ENCODE peak calls at places on chromosomes 12 and 14, in seven cellular contexts. B is A673, Z is endothelial cell of umbilical vein, T is neural progenitor cell, G is PC-9, U is GM23338, R is GM23248. F is an unnamed sample.

GRCh38 chr12:71719647-71720370 is 33.9 kb downstream of the TMEM19 start:
- DNase-seq in B (no peak), R (peak; percentile 7), T (no peak), U (no peak), Z (no peak), G (peak; percentile 7), F (no peak)

GRCh38 chr12:13390381-13390856 is 193.9 kb downstream of the EMP1 start:
- DNase-seq in R (peak; percentile 92), T (no peak), G (peak; percentile 98), Z (peak; percentile 9), B (peak; percentile 47), U (no peak), F (peak; percentile 64)

GRCh38 chr14:33709711-33710110 is 241.2 kb downstream of the EGLN3 start:
- DNase-seq in T (no peak), G (no peak), B (no peak), Z (no peak), U (no peak), R (no peak), F (no peak)

GRCh38 chr14:73295198-73295796 is 58.0 kb downstream of the PAPLN start:
- DNase-seq in Z (peak; percentile 71), T (peak; percentile 65), B (peak; percentile 73), G (peak; percentile 6), U (peak; percentile 83), R (peak; percentile 72), F (peak; percentile 65)

GRCh38 chr12:106287364-106287763 is 15.2 kb upstream of the TCP11L2 start:
- DNase-seq in G (no peak), R (no peak), Z (no peak), T (no peak), U (no peak), B (no peak), F (no peak)

GRCh38 chr12:91224411-91224810 is 41.8 kb upstream of the DCN start:
- DNase-seq in Z (no peak), B (no peak), T (no peak), U (no peak), G (no peak), R (no peak), F (no peak)

GRCh38 chr12:29073631-29074239 is 75.3 kb upstream of the FAR2 start:
- DNase-seq in T (peak; percentile 47), Z (peak; percentile 67), U (peak; percentile 76), B (peak; percentile 64), R (peak; percentile 76), G (peak; percentile 15), F (peak; percentile 75)

GRCh38 chr14:40371011-40371410 is 938.8 kb upstream of the FBXO33 start:
- DNase-seq in U (no peak), B (no peak), G (no peak), Z (no peak), T (no peak), R (no peak), F (no peak)

GRCh38 chr14:100246809-100247428 is 8.0 kb downstream of the YY1 start:
- DNase-seq in G (no peak), Z (peak; percentile 67), B (peak; percentile 81), U (peak; percentile 92), T (peak; percentile 69), R (peak; percentile 61), F (peak; percentile 77)

GRCh38 chr14:33755358-33755757 is 195.5 kb downstream of the EGLN3 start:
- DNase-seq in T (no peak), B (peak; percentile 80), R (peak; percentile 16), G (no peak), Z (no peak), U (no peak), F (no peak)

GRCh38 chr14:19949218-19949617 is 18.5 kb downstream of the OR4K1 start:
- DNase-seq in U (no peak), G (no peak), T (no peak), B (no peak), R (no peak), Z (no peak), F (no peak)

GRCh38 chr12:106113042-106113441 is 25.7 kb downstream of the NUAK1 start:
- DNase-seq in G (no peak), B (no peak), T (no peak), R (peak; percentile 93), U (no peak), Z (no peak), F (no peak)

GRCh38 chr12:77578471-77579262 is 252.0 kb upstream of the NAV3 start:
- DNase-seq in G (no peak), R (peak; percentile 25), B (no peak), Z (no peak), T (no peak), U (no peak), F (no peak)

GRCh38 chr12:116065561-116065960 is 211.9 kb downstream of the MED13L start:
- DNase-seq in R (peak; percentile 19), U (no peak), Z (no peak), T (no peak), B (no peak), G (no peak), F (peak; percentile 4)
- H3K4me3 ChIP-seq in R (no peak overlapping the region), U (no peak overlapping the region), Z (no peak overlapping the region), T (no peak overlapping the region), B (no peak overlapping the region), G (no peak overlapping the region), F (no peak overlapping the region)

GRCh38 chr12:114395755-114396152 is 10.2 kb downstream of the TBX5 start:
- DNase-seq in B (no peak), G (no peak), Z (no peak), U (peak; percentile 44), T (no peak), R (peak; percentile 96), F (peak; percentile 26)
- TF ChIP-seq EZH2 in B (no peak), G (no peak), Z (peak; percentile 68), U (peak; percentile 80), T (peak; percentile 82), R (no peak), F (peak; percentile 32)

DNA sequence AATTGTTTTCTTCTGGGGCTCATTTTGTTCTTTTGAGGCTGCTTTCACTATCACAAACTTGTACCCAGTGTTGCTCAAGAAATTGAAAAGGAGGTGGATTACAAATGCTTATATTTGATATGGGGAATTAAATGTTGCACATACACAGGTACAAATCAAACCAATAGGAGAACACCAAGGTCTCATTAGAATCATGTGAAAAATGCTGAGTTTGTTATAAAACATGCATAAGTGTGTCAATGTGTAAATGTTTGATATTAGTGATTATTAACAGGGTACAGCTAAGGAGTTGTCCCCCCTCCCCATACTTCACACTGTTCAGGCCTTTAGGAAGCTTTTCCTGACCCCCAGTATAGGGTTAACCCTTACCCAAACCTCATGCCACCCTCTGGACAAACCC is 971.2 kb upstream of the SEL1L start:
- DNase-seq in G (no peak), R (no peak), B (no peak), T (no peak), Z (no peak), U (no peak), F (no peak)
- H3K4me3 ChIP-seq in G (no peak overlapping the region), R (no peak overlapping the region), B (no peak overlapping the region), T (no peak overlapping the region), Z (no peak overlapping the region), U (no peak overlapping the region), F (no peak overlapping the region)

DNA sequence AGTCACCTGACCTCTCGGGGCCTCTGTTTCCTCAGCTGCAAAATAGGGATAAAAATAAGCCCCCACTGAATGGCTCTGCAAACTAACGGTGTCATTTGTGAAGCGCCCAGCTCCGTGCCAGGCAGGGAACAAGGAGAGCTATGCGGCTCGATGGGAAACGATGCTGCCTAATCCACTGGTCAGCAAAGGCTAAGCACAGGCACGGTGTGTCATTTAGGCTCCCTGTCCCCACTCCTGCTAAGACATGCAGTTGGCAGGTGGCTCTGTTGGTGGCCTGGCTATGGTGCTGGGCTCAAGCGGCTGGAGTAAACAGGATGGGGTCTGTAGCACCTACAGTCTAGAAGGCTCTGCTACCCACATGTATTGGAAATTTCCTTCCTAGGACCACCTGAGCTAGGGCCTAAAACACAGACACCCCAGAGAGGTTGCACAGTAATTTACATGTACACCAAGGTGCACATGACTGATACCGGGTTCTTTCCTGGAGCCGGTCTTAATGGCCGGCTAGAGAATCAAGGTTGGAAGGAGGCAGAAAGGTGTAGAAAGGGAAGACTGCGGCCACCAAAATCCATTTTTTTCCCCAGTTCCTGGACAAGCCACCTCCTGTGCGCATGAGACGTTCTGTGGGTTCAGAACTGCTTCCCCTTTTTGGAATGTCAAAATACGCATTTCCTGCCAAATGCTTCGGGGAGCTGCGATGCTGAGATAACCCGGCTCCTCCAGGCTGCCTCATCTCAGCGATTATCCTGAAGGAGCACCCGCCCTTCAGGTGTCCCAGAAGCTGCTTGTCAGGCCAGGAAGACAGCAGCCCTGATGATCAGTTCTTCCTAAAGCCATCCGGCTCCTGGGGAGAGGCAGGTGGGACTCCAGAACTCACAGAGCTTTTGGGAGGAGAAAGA is 1.0 kb downstream of the CACNA2D4 start:
- DNase-seq in R (no peak), T (no peak), G (no peak), B (no peak), Z (no peak), U (no peak), F (peak; percentile 3)
- TF ChIP-seq EZH2 in R (no peak), T (no peak), G (no peak), B (no peak), Z (no peak), U (no peak), F (no peak)

DNA sequence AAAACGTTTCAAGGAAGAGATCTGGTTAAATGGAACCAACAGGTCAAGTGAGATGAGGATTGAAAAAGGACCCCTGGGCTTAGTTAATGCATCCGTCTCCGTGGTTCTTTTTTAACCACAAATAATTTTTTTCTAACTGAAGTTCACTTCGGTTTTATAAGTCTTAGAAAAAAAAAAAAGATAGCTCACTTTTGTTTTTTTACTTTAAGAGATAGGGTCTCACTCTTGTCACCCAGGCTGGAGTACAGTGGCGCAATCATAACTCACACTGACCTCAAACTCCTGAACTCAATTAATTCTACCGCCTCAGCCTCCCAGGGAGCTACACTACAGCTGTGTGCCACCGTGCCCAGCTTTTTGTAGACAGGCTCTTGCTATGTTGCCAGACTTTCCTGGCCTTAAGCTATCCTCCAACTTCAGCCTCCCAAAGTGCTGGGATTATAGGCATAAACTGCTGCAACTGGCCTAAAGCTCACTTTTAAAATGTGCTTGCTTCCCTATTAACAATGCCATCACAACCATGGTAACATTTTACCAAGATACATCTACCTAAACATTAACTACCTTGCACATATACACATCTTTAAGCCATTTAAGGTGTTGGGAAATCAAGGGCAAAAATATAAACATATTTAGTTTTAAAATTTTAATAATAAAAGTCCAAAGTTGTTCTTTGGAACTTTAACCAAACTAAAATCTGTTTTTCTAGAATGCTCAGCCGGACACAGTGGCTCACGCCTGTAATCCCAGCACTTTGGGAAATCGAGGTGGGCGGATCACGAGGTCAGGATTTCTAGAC is 11.6 kb downstream of the HNRNPC start:
- DNase-seq in G (no peak), T (no peak), Z (no peak), B (no peak), U (no peak), R (peak; percentile 42), F (no peak)
- H3K4me3 ChIP-seq in G (no peak overlapping the region), T (peak overlapping the region; percentile 0), Z (no peak overlapping the region), B (no peak overlapping the region), U (peak overlapping the region; percentile 19), R (no peak overlapping the region), F (no peak overlapping the region)

GRCh38 chr14:37587438-37587837 is 7.6 kb downstream of the FOXA1 start:
- DNase-seq in Z (peak; percentile 55), G (no peak), T (no peak), B (no peak), U (no peak), R (no peak), F (no peak)

GRCh38 chr14:37590096-37590809 is 4.8 kb downstream of the FOXA1 start:
- DNase-seq in B (no peak), R (no peak), G (no peak), Z (no peak), T (no peak), U (no peak), F (no peak)

GRCh38 chr14:37587881-37588666 is 7.0 kb downstream of the FOXA1 start:
- DNase-seq in U (peak; percentile 80), B (no peak), Z (no peak), T (peak; percentile 87), R (peak; percentile 26), G (no peak), F (peak; percentile 53)

GRCh38 chr14:37588956-37589737 is 5.9 kb downstream of the FOXA1 start:
- DNase-seq in T (peak; percentile 32), B (no peak), Z (no peak), U (peak; percentile 51), G (no peak), R (no peak), F (no peak)

GRCh38 chr14:37588667-37588955 is 6.4 kb downstream of the FOXA1 start:
- DNase-seq in R (no peak), T (no peak), U (peak; percentile 62), G (no peak), Z (no peak), B (no peak), F (peak; percentile 38)
- TF ChIP-seq EZH2 in R (no peak), T (no peak), U (no peak), G (no peak), Z (peak; percentile 20), B (no peak), F (no peak)

F was measured in hepatocyte.